ENCODE peak calls at places on chromosomes 13 and 19, in six cellular contexts. K is gastrocnemius medialis, W is testis, D is progenitor cell of endocrine pancreas, H is retina, P is Right ventricle myocardium superior. I is an unnamed sample.

GRCh38 chr13:20247403-20247802 is 15.3 kb upstream of the GJB6 start:
- DNase-seq in W (no peak), P (no peak), H (no peak), K (no peak), D (no peak), I (no peak)

GRCh38 chr13:102800145-102801041 is 1.5 kb downstream of the BIVM start:
- DNase-seq in P (peak; percentile 90), W (peak; percentile 78), H (peak; percentile 93), D (peak; percentile 84), K (peak; percentile 57), I (peak; percentile 95)

GRCh38 chr13:28753208-28753892 is 34.6 kb upstream of the SLC46A3 start:
- DNase-seq in H (no peak), P (peak; percentile 56), W (peak; percentile 70), D (no peak), K (no peak), I (no peak)

GRCh38 chr13:32175307-32175706 is 139.9 kb downstream of the ZAR1L start:
- DNase-seq in H (no peak), W (peak; percentile 54), D (no peak), K (no peak), P (no peak), I (no peak)

GRCh38 chr13:43036386-43037220 is 13.2 kb downstream of the DNAJC15 start:
- DNase-seq in P (peak; percentile 85), D (no peak), W (peak; percentile 80), K (no peak), H (no peak), I (no peak)

GRCh38 chr13:111940892-111941291 is 126.1 kb upstream of the SOX1 start:
- DNase-seq in W (no peak), H (no peak), K (no peak), P (peak; percentile 16), D (no peak), I (no peak)

GRCh38 chr19:34220472-34221063 is 33.8 kb upstream of the GARRE1 start:
- DNase-seq in P (no peak), K (no peak), W (peak; percentile 87), D (peak; percentile 25), H (peak; percentile 45), I (no peak)

GRCh38 chr13:112931028-112931934 is 37.7 kb upstream of the MCF2L start:
- DNase-seq in P (no peak), W (no peak), D (no peak), K (no peak), H (no peak), I (no peak)

GRCh38 chr19:44626067-44626624 is 12.8 kb downstream of the IGSF23 start:
- DNase-seq in K (no peak), H (no peak), W (no peak), D (no peak), P (no peak), I (no peak)

GRCh38 chr13:63190742-63191141 is 1775.1 kb upstream of the PCDH20 start:
- DNase-seq in D (no peak), W (no peak), P (no peak), K (no peak), H (no peak), I (no peak)

GRCh38 chr19:36973021-36973843 is 57.1 kb downstream of the ZNF568 start:
- DNase-seq in K (peak; percentile 41), H (peak; percentile 99), D (no peak), W (peak; percentile 90), P (peak; percentile 91), I (peak; percentile 95)

GRCh38 chr19:6773323-6773931 is 919 bp downstream of the VAV1 start:
- DNase-seq in K (no peak), W (no peak), P (peak; percentile 72), H (no peak), D (no peak), I (peak; percentile 83)

GRCh38 chr19:16160943-16161560 is 12.3 kb downstream of the CIB3 start:
- DNase-seq in W (no peak), K (no peak), H (no peak), D (no peak), P (no peak), I (no peak)

GRCh38 chr13:52348081-52348480 is 57.9 kb downstream of the THSD1 start:
- DNase-seq in H (no peak), W (no peak), K (no peak), P (no peak), D (no peak), I (no peak)

GRCh38 chr19:17078920-17079709 is 3.5 kb downstream of the MYO9B start:
- DNase-seq in W (peak; percentile 87), P (no peak), K (no peak), H (peak; percentile 83), D (no peak), I (no peak)

GRCh38 chr19:34806976-34807860 is 34.2 kb upstream of the ZNF599 start:
- DNase-seq in D (no peak), H (no peak), P (no peak), K (no peak), W (no peak), I (no peak)

GRCh38 chr19:38028913-38029565 is 122.0 kb downstream of the SIPA1L3 start:
- DNase-seq in P (no peak), W (no peak), K (no peak), D (no peak), H (no peak), I (peak; percentile 11)

GRCh38 chr19:47891923-47892666 is 6.0 kb upstream of the SULT2A1 start:
- DNase-seq in W (peak; percentile 89), P (no peak), H (no peak), K (no peak), D (no peak), I (no peak)

GRCh38 chr13:110860986-110861385 is 53.9 kb downstream of the ANKRD10 start:
- DNase-seq in H (no peak), D (no peak), P (no peak), K (no peak), W (no peak), I (no peak)

GRCh38 chr19:1361601-1362384 is 21.9 kb upstream of the NDUFS7 start:
- DNase-seq in H (peak; percentile 88), K (no peak), P (no peak), D (no peak), W (no peak), I (no peak)

GRCh38 chr13:113086991-113087922 is 18.3 kb upstream of the F7 start:
- DNase-seq in D (no peak), W (no peak), P (peak; percentile 30), H (no peak), K (no peak), I (peak; percentile 53)

GRCh38 chr13:99626461-99627082 is 125.3 kb downstream of the TM9SF2 start:
- DNase-seq in D (no peak), P (no peak), H (no peak), K (no peak), W (peak; percentile 46), I (no peak)

GRCh38 chr19:49463960-49464740 is 9.9 kb upstream of the FLT3LG start:
- DNase-seq in K (no peak), W (no peak), P (no peak), H (no peak), D (no peak), I (no peak)

GRCh38 chr19:13103961-13104847 is 1.5 kb upstream of the LYL1 start:
- DNase-seq in D (no peak), H (peak; percentile 51), P (peak; percentile 85), W (peak; percentile 46), K (no peak), I (peak; percentile 92)

GRCh38 chr19:4909897-4910593 is 744 bp downstream of the UHRF1 start:
- DNase-seq in W (peak; percentile 97), D (peak; percentile 80), H (peak; percentile 84), P (peak; percentile 97), K (peak; percentile 88), I (peak; percentile 96)

GRCh38 chr13:20128459-20128927 is 32.4 kb downstream of the GJA3 start:
- DNase-seq in W (peak; percentile 46), P (no peak), D (peak; percentile 21), K (no peak), H (peak; percentile 48), I (no peak)

GRCh38 chr13:109790951-109791605 is 4.7 kb upstream of the IRS2 start:
- DNase-seq in H (peak; percentile 51), K (no peak), P (no peak), D (no peak), W (peak; percentile 46), I (no peak)

GRCh38 chr13:39263033-39263432 is 224.8 kb downstream of the NHLRC3 start:
- DNase-seq in H (peak; percentile 54), K (no peak), W (peak; percentile 63), D (peak; percentile 18), P (no peak), I (no peak)

GRCh38 chr13:37657134-37657533 is 58.6 kb upstream of the POSTN start:
- DNase-seq in P (no peak), W (no peak), D (no peak), K (no peak), H (no peak), I (no peak)

GRCh38 chr13:51019026-51019425 is 92.0 kb downstream of the C13orf42 start:
- DNase-seq in D (no peak), H (no peak), W (no peak), P (no peak), K (no peak), I (no peak)

GRCh38 chr13:50726164-50726563 is 117.3 kb downstream of the DLEU7 start:
- DNase-seq in H (no peak), K (no peak), D (no peak), P (no peak), W (no peak), I (no peak)

GRCh38 chr19:16033136-16033530 is 43.2 kb upstream of the TPM4 start:
- DNase-seq in W (peak; percentile 38), D (no peak), K (no peak), P (no peak), H (no peak), I (no peak)

GRCh38 chr19:44741841-44742352 is 6.6 kb upstream of the BCL3 start:
- DNase-seq in P (peak; percentile 98), H (no peak), W (peak; percentile 97), K (peak; percentile 98), D (no peak), I (peak; percentile 99)

GRCh38 chr13:49622174-49622946 is 5.9 kb upstream of the ARL11 start:
- DNase-seq in D (no peak), H (no peak), P (no peak), W (no peak), K (no peak), I (no peak)

I was measured in kidney.